ENCODE peak calls at places on chromosomes 7 and 10, in eight cellular contexts. One of them, this sample, is unnamed.

GRCh38 chr10:93473161-93473560 is 9.0 kb downstream of the MYOF start:
- DNase-seq in PC-9: no peak
- DNase-seq in neuronal stem cell: no peak
- DNase-seq in IMR-90: no peak
- DNase-seq in fibroblast of lung: no peak
- DNase-seq in keratinocyte: no peak
- DNase-seq in A549: no peak
- DNase-seq in GM23248: no peak
- DNase-seq in this sample: no peak

GRCh38 chr7:93551063-93551895 is 23.2 kb downstream of the CALCR start:
- DNase-seq in PC-9: no peak
- DNase-seq in A549: peak
- DNase-seq in neuronal stem cell: peak
- DNase-seq in fibroblast of lung: peak
- DNase-seq in GM23248: peak
- DNase-seq in IMR-90: peak
- DNase-seq in keratinocyte: no peak
- DNase-seq in this sample: no peak

GRCh38 chr10:77325233-77325537 is 312.4 kb downstream of the KCNMA1 start:
- DNase-seq in IMR-90: no peak
- DNase-seq in A549: no peak
- DNase-seq in keratinocyte: no peak
- DNase-seq in neuronal stem cell: no peak
- DNase-seq in fibroblast of lung: no peak
- DNase-seq in GM23248: no peak
- DNase-seq in PC-9: no peak
- DNase-seq in this sample: no peak

GRCh38 chr10:36450385-36450784 is 675.0 kb upstream of the ANKRD30A start:
- DNase-seq in A549: no peak
- DNase-seq in IMR-90: peak
- DNase-seq in keratinocyte: no peak
- DNase-seq in GM23248: peak
- DNase-seq in PC-9: no peak
- DNase-seq in neuronal stem cell: no peak
- DNase-seq in fibroblast of lung: peak
- DNase-seq in this sample: no peak

GRCh38 chr7:69598081-69598486 is at the start of gene AUTS2:
- DNase-seq in fibroblast of lung: peak
- DNase-seq in keratinocyte: no peak
- DNase-seq in GM23248: peak
- DNase-seq in neuronal stem cell: peak
- DNase-seq in IMR-90: peak
- DNase-seq in PC-9: no peak
- DNase-seq in A549: peak
- DNase-seq in this sample: peak

GRCh38 chr10:103244663-103245271 is 920 bp upstream of the RPEL1 start:
- DNase-seq in neuronal stem cell: peak
- DNase-seq in PC-9: peak
- DNase-seq in A549: peak
- DNase-seq in IMR-90: peak
- DNase-seq in keratinocyte: no peak
- DNase-seq in fibroblast of lung: peak
- DNase-seq in GM23248: peak
- DNase-seq in this sample: peak

GRCh38 chr7:30596043-30596641 is 1.5 kb downstream of the GARS1 start:
- DNase-seq in keratinocyte: no peak
- DNase-seq in A549: peak
- DNase-seq in neuronal stem cell: no peak
- DNase-seq in GM23248: peak
- DNase-seq in IMR-90: peak
- DNase-seq in fibroblast of lung: peak
- DNase-seq in PC-9: peak
- DNase-seq in this sample: no peak

GRCh38 chr10:70480254-70480861 is 1.8 kb downstream of the PALD1 start:
- DNase-seq in keratinocyte: no peak
- DNase-seq in fibroblast of lung: no peak
- DNase-seq in PC-9: no peak
- DNase-seq in neuronal stem cell: no peak
- DNase-seq in IMR-90: no peak
- DNase-seq in GM23248: no peak
- DNase-seq in A549: no peak
- DNase-seq in this sample: no peak

GRCh38 chr10:59060852-59061251 is 115.6 kb upstream of the PHYHIPL start:
- DNase-seq in keratinocyte: no peak
- DNase-seq in neuronal stem cell: no peak
- DNase-seq in IMR-90: no peak
- DNase-seq in PC-9: no peak
- DNase-seq in fibroblast of lung: no peak
- DNase-seq in A549: no peak
- DNase-seq in GM23248: no peak
- DNase-seq in this sample: no peak

GRCh38 chr7:498678-499641 is 20.7 kb downstream of the PDGFA start:
- DNase-seq in A549: no peak
- DNase-seq in IMR-90: no peak
- DNase-seq in PC-9: no peak
- DNase-seq in neuronal stem cell: no peak
- DNase-seq in GM23248: no peak
- DNase-seq in fibroblast of lung: no peak
- DNase-seq in keratinocyte: no peak
- DNase-seq in this sample: no peak

GRCh38 chr10:44878704-44879530 is 32.2 kb upstream of the TMEM72 start:
- DNase-seq in GM23248: peak
- DNase-seq in A549: peak
- DNase-seq in neuronal stem cell: peak
- DNase-seq in fibroblast of lung: peak
- DNase-seq in PC-9: no peak
- DNase-seq in keratinocyte: peak
- DNase-seq in IMR-90: peak
- DNase-seq in this sample: peak

GRCh38 chr10:107561136-107561650 is 396.7 kb upstream of the SORCS1 start:
- DNase-seq in IMR-90: no peak
- DNase-seq in PC-9: no peak
- DNase-seq in fibroblast of lung: peak
- DNase-seq in keratinocyte: no peak
- DNase-seq in neuronal stem cell: no peak
- DNase-seq in GM23248: peak
- DNase-seq in A549: no peak
- DNase-seq in this sample: no peak

GRCh38 chr7:115271332-115272235 is 349.7 kb downstream of the MDFIC start:
- DNase-seq in GM23248: peak
- DNase-seq in PC-9: no peak
- DNase-seq in A549: no peak
- DNase-seq in IMR-90: peak
- DNase-seq in keratinocyte: no peak
- DNase-seq in neuronal stem cell: no peak
- DNase-seq in fibroblast of lung: peak
- DNase-seq in this sample: no peak

GRCh38 chr7:34163956-34164355 is 258.6 kb downstream of the BMPER start:
- DNase-seq in A549: no peak
- DNase-seq in GM23248: no peak
- DNase-seq in fibroblast of lung: no peak
- DNase-seq in neuronal stem cell: no peak
- DNase-seq in keratinocyte: no peak
- DNase-seq in PC-9: no peak
- DNase-seq in IMR-90: no peak
- DNase-seq in this sample: no peak

GRCh38 chr10:74078037-74078436 is 72.6 kb downstream of the AP3M1 start:
- DNase-seq in IMR-90: peak
- DNase-seq in PC-9: no peak
- DNase-seq in fibroblast of lung: peak
- DNase-seq in GM23248: peak
- DNase-seq in neuronal stem cell: no peak
- DNase-seq in keratinocyte: no peak
- DNase-seq in A549: peak
- DNase-seq in this sample: no peak

GRCh38 chr7:75843470-75844116 is 30.0 kb upstream of the CCL24 start:
- DNase-seq in GM23248: no peak
- DNase-seq in A549: no peak
- DNase-seq in neuronal stem cell: no peak
- DNase-seq in fibroblast of lung: no peak
- DNase-seq in PC-9: no peak
- DNase-seq in keratinocyte: no peak
- DNase-seq in IMR-90: no peak
- DNase-seq in this sample: no peak
- H3K4me2 ChIP-seq in GM23248: no peak
- H3K4me2 ChIP-seq in A549: peak
- H3K4me2 ChIP-seq in neuronal stem cell: no peak
- H3K4me2 ChIP-seq in fibroblast of lung: no peak
- H3K4me2 ChIP-seq in PC-9: peak
- H3K4me2 ChIP-seq in keratinocyte: peak
- H3K4me2 ChIP-seq in IMR-90: no peak
- H3K4me2 ChIP-seq in this sample: no peak

DNA sequence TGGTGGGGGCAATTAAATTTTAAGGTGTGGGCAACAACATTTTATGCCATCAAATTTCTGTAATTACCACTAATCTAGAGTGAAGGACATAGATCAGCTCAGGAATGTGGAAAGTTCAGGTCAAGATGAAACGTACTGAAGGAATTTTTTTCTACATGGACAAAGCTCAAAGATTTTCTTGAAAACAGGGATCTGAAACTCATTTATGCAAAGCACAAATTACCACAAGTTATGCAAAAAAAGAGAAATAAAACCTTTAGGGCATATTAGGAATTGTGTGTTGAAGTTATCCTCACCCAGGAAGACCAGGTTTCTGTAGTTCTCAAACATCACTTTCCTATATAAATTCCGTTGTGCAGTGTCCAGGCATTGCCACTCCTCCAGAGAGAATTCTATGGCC is 18.9 kb downstream of the ZNF680 start:
- DNase-seq in IMR-90: no peak
- DNase-seq in keratinocyte: no peak
- DNase-seq in fibroblast of lung: no peak
- DNase-seq in neuronal stem cell: no peak
- DNase-seq in PC-9: no peak
- DNase-seq in A549: no peak
- DNase-seq in GM23248: no peak
- DNase-seq in this sample: no peak
- H3K4me2 ChIP-seq in IMR-90: no peak
- H3K4me2 ChIP-seq in keratinocyte: no peak
- H3K4me2 ChIP-seq in fibroblast of lung: no peak
- H3K4me2 ChIP-seq in neuronal stem cell: no peak
- H3K4me2 ChIP-seq in PC-9: no peak
- H3K4me2 ChIP-seq in A549: no peak
- H3K4me2 ChIP-seq in GM23248: no peak
- H3K4me2 ChIP-seq in this sample: no peak

DNA sequence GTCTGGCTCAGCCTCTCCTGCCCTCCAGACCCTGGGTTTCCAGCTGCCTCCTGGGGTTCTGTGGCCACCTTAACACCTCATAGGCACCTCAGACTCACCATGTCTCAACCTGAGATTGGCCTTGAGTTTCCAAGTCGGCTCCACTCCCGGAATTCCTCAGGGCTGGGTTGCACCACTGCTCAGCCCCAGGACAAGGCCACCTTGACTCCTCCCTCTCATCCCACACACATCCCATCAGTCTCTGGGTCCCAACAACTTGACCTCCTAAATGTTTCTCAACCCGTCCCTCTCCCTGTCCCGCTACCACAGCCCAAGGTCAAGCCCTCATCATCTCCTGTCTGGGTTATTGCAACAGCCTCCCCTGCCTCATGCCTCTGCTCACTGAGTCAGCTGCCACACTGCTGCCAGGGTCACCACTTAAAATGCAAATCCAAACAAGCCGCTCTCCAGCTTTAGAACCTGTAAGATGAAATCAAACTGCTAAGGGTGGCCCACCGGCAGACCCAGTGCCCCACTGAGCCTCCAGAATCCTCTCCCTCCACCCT is 90.9 kb upstream of the ZMIZ1 start:
- DNase-seq in keratinocyte: no peak
- DNase-seq in A549: peak
- DNase-seq in IMR-90: peak
- DNase-seq in PC-9: peak
- DNase-seq in fibroblast of lung: peak
- DNase-seq in GM23248: peak
- DNase-seq in neuronal stem cell: no peak
- DNase-seq in this sample: no peak
- H3K4me2 ChIP-seq in keratinocyte: no peak
- H3K4me2 ChIP-seq in A549: peak
- H3K4me2 ChIP-seq in IMR-90: peak
- H3K4me2 ChIP-seq in PC-9: peak
- H3K4me2 ChIP-seq in fibroblast of lung: peak
- H3K4me2 ChIP-seq in GM23248: peak
- H3K4me2 ChIP-seq in neuronal stem cell: no peak
- H3K4me2 ChIP-seq in this sample: no peak

GRCh38 chr10:129765664-129766550 is 198.2 kb downstream of the EBF3 start:
- DNase-seq in keratinocyte: no peak
- DNase-seq in IMR-90: no peak
- DNase-seq in GM23248: no peak
- DNase-seq in fibroblast of lung: no peak
- DNase-seq in PC-9: no peak
- DNase-seq in neuronal stem cell: no peak
- DNase-seq in A549: no peak
- DNase-seq in this sample: peak

GRCh38 chr10:129766611-129767550 is 197.2 kb downstream of the EBF3 start:
- DNase-seq in GM23248: no peak
- DNase-seq in PC-9: no peak
- DNase-seq in A549: no peak
- DNase-seq in fibroblast of lung: no peak
- DNase-seq in IMR-90: no peak
- DNase-seq in keratinocyte: no peak
- DNase-seq in neuronal stem cell: no peak
- DNase-seq in this sample: peak

GRCh38 chr10:129767751-129768150 is 196.3 kb downstream of the EBF3 start:
- DNase-seq in PC-9: no peak
- DNase-seq in neuronal stem cell: no peak
- DNase-seq in keratinocyte: no peak
- DNase-seq in IMR-90: no peak
- DNase-seq in fibroblast of lung: no peak
- DNase-seq in A549: no peak
- DNase-seq in GM23248: no peak
- DNase-seq in this sample: no peak

GRCh38 chr10:129764011-129764900 is 199.8 kb downstream of the EBF3 start:
- DNase-seq in neuronal stem cell: no peak
- DNase-seq in fibroblast of lung: no peak
- DNase-seq in IMR-90: no peak
- DNase-seq in A549: no peak
- DNase-seq in keratinocyte: no peak
- DNase-seq in PC-9: no peak
- DNase-seq in GM23248: no peak
- DNase-seq in this sample: peak

DNA sequence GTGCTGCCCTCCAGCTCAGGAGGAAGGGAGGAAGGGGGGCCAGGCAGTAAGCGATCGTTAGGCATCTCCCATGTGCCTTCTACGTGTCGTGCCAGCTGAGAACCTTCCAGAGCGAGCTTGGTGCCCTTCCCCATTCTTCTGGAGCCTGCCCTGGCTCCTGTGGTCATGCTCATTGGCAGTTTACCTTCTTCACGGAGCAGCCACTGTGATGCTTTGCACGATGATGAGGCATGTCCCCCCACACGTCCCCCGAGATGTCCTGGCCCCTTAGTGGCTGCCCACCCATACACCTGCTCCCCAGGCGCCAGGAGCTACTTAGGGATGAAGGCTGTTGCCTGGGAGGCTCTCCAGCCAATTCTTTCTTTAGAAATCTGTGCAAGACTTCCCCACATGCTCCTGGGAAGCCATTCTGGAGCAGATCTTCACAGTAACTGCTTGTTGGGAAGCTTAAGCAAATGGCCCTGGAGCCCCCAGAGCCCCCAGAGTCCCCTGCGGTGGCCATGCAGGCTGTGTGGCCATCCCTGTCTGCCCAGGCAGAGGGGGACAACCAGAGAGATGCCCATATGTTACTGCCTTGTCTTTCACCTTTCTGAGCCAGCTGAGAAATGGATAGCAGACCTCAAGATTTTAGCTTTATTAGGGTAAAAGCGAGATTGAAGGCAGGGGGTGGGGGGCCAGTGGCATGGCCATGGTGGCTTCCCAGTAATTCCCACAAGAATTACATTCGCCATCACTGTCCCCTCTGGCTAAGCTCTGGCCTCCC is 199.0 kb downstream of the EBF3 start:
- DNase-seq in IMR-90: no peak
- DNase-seq in keratinocyte: no peak
- DNase-seq in neuronal stem cell: no peak
- DNase-seq in PC-9: no peak
- DNase-seq in fibroblast of lung: no peak
- DNase-seq in GM23248: no peak
- DNase-seq in A549: no peak
- DNase-seq in this sample: peak
- H3K4me2 ChIP-seq in IMR-90: no peak
- H3K4me2 ChIP-seq in keratinocyte: no peak
- H3K4me2 ChIP-seq in neuronal stem cell: no peak
- H3K4me2 ChIP-seq in PC-9: no peak
- H3K4me2 ChIP-seq in fibroblast of lung: no peak
- H3K4me2 ChIP-seq in GM23248: no peak
- H3K4me2 ChIP-seq in A549: no peak
- H3K4me2 ChIP-seq in this sample: no peak